ENCODE peak calls at places on chromosomes 3 and 15, in four cellular contexts. S is AG10803, Y is ascending aorta, W is nephron progenitor cell. H is an unnamed sample.

GRCh38 chr15:69979269-69979668 is 118.4 kb downstream of the TLE3 start:
- DNase-seq in W (no peak), S (no peak), Y (no peak), H (no peak)

GRCh38 chr3:133124511-133124910 is 86.3 kb downstream of the TMEM108 start:
- DNase-seq in S (no peak), W (no peak), Y (no peak), H (no peak)

GRCh38 chr3:100556656-100557310 is 52.6 kb upstream of the ADGRG7 start:
- DNase-seq in Y (no peak), W (no peak), S (peak), H (peak)

GRCh38 chr3:107235923-107236315 is 141.3 kb upstream of the CCDC54 start:
- DNase-seq in W (peak), S (peak), Y (no peak), H (peak)

GRCh38 chr3:145820175-145820574 is 340.8 kb downstream of the PLOD2 start:
- DNase-seq in S (no peak), Y (no peak), W (no peak), H (no peak)

GRCh38 chr3:182644800-182645433 is 148.4 kb upstream of the ATP11B start:
- DNase-seq in Y (no peak), S (no peak), W (no peak), H (no peak)

GRCh38 chr3:160078533-160078932 is 89.9 kb downstream of the IL12A start:
- DNase-seq in W (no peak), Y (no peak), S (no peak), H (no peak)

GRCh38 chr3:43076857-43077256 is 29.0 kb downstream of the POMGNT2 start:
- DNase-seq in Y (peak), W (no peak), S (no peak), H (no peak)

GRCh38 chr3:52695798-52696649 is 9.6 kb downstream of the GLT8D1 start:
- DNase-seq in Y (no peak), S (no peak), W (no peak), H (no peak)

GRCh38 chr3:49699281-49699723 is 9.9 kb downstream of the RNF123 start:
- DNase-seq in S (peak), Y (no peak), W (no peak), H (no peak)

GRCh38 chr15:25173241-25174028 is 218.6 kb downstream of the SNRPN start:
- DNase-seq in W (no peak), S (no peak), Y (peak), H (no peak)

GRCh38 chr3:138774529-138775253 is 60.0 kb downstream of the PIK3CB start:
- DNase-seq in S (peak), W (no peak), Y (peak), H (peak)

GRCh38 chr3:64342940-64343691 is 117.8 kb upstream of the PRICKLE2 start:
- DNase-seq in W (no peak), Y (no peak), S (peak), H (peak)

GRCh38 chr3:184583345-184584000 is 21.9 kb downstream of the EPHB3 start:
- DNase-seq in W (peak), S (no peak), Y (no peak), H (no peak)

GRCh38 chr15:69826818-69827174 is 270.9 kb downstream of the TLE3 start:
- DNase-seq in W (no peak), S (no peak), Y (no peak), H (no peak)

GRCh38 chr3:126445506-126445905 is 30.2 kb downstream of the ZXDC start:
- DNase-seq in S (no peak), W (no peak), Y (peak), H (no peak)

GRCh38 chr3:126447456-126448106 is 28.1 kb downstream of the ZXDC start:
- DNase-seq in W (no peak), Y (peak), S (peak), H (no peak)

GRCh38 chr3:126448141-126448892 is 27.4 kb downstream of the ZXDC start:
- DNase-seq in S (no peak), W (no peak), Y (peak), H (no peak)

GRCh38 chr3:126446791-126447190 is 28.9 kb downstream of the ZXDC start:
- DNase-seq in Y (peak), S (no peak), W (no peak), H (no peak)

DNA sequence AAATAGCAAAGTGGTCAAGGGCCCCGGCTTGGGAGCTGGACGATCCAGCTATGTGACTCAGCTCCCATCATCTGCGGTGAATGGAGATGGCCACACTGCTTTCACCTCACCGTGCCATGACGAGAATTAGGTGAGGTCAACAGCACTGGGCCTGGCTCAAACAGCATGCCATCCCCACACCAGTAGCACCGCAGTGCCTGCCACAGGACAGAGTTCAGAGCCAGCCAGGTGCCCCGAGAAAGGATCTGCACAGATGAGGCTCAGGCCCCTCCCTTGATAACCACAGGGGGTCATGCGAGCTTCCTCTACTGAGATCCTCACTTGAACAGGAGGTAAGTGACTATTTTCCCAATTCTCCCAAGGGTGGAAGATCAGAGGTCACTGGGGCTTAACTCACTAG is 29.4 kb downstream of the ZXDC start:
- DNase-seq in Y (peak), S (no peak), W (no peak), H (no peak)
- TF ChIP-seq CTCF in Y (no peak), S (no peak), W (no peak), H (no peak)

DNA sequence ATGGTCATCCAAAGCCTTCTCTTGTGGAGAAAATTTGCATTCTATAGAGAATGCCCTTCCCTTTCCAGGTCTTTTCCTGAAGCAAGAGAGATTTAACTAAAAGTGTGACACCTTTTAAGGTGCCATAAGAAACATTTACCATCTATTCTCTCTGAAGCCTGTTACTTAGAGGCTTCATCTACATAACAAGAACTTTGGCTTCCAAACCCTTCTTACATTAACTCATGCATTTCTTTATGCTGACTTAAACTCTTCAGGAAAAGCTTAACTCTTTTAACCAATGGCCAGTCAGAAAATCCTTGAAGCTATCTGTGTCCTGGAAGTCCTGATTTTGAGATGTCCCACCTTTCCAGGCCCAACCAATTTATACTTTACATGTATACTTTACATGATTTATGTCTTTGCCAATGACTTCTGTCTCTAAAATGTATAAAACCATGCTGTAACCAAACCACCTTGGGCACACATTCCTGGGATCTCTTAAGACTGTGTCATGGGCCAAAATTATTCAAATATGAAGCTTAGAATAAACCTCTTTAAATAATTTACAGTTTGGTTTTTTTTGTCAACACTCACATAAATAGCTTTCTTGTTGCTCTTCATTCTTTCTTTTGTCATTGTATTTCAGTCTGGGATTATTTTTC is 472.6 kb upstream of the NECTIN3 start:
- DNase-seq in W (no peak), S (peak), Y (no peak), H (peak)
- TF ChIP-seq CTCF in W (no peak), S (no peak), Y (no peak), H (no peak)

GRCh38 chr3:77321646-77322045 is 281.7 kb downstream of the ROBO2 start:
- DNase-seq in Y (no peak), S (peak), W (no peak), H (no peak)

GRCh38 chr3:77324115-77324514 is 284.2 kb downstream of the ROBO2 start:
- DNase-seq in S (peak), Y (no peak), W (no peak), H (no peak)

GRCh38 chr3:77323616-77324015 is 283.7 kb downstream of the ROBO2 start:
- DNase-seq in Y (no peak), W (no peak), S (peak), H (no peak)

GRCh38 chr3:77320514-77320913 is 280.6 kb downstream of the ROBO2 start:
- DNase-seq in S (peak), W (peak), Y (no peak), H (peak)

GRCh38 chr3:77319711-77320110 is 279.8 kb downstream of the ROBO2 start:
- DNase-seq in Y (no peak), W (no peak), S (no peak), H (no peak)
- TF ChIP-seq CTCF in Y (no peak), W (peak), S (peak), H (peak)

DNA sequence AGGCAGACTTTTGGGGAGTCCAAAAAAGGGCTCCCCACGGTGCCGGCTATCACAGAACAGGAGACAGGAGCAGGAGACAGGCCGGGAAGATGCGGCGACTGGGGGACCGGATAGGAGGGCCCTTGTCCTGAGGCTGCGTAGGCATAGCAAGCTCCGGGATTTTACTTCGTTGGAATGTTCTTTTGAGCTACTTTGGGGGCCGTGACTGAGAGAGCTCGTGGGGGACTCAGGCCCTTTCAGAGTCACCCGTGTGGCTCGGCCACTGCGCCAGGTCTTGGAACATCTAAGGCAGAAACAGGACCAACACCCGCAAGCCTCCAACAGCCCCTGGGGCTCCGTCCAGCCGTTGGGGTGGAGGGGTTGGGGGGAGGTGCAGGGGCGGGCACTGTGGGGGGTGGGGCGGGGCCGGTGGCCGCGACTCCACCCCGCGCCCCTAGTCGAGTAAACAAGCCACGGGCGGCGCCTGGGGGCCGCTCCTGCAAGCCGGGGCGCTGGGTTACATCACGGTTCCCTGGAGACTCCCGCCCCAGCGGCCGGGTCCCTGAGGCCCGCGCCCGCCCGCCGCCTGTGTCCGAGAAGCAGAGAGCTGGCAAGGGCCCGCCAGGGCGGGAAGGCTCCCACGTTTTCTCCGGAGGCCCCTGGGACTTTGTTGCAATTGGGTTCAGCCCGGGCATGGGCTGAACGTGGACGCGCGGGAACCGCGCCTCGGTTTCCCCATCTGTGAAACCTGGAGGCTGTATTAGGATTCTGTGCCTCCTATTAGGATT is 23.3 kb upstream of the C15orf39 start:
- DNase-seq in Y (no peak), W (peak), S (no peak), H (no peak)
- TF ChIP-seq CTCF in Y (no peak), W (no peak), S (no peak), H (no peak)

DNA sequence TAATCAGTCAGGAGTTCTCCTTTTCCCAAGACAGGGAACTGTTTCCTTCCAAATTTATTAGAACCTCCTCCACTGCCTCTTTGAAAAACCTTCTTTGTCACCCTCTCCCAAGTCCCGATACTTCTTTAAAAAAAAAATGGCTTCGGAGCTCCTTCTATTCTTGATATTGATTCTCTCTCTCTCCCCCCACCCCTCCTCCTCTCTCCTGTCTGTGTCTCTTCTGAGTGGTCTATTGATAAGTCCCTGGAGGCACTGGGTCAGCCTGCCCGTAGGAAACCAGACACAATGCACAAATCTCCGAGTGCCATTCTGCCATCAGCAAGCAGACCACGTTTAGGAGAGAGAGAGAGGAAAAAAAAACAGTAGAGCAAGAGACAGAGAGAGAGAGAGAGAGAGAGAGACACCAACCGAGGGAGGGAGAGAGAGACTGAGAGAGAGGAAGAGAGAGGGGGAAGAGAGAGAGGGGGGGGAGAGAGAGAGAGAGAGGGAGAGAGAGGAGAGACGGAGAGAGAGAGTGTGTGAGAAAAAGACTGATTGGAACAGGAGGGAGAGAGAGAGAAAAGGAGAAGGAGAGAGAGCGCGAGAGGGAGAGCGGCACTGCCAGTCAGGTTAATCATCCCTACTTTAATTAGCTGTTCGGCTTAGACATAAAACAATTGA is 160.9 kb downstream of the TIGIT start:
- DNase-seq in Y (no peak), W (peak), S (peak), H (no peak)
- TF ChIP-seq CTCF in Y (no peak), W (no peak), S (no peak), H (no peak)

H was measured in HFFc6.